ENCODE peak calls at places on chromosome 6, in ten cellular contexts. One of them, this sample, is unnamed. For H3K4me1, the result is how much of the 10 kb centered on the place peaks cover.

GRCh38 chr6:110874880-110875547 is 429 bp downstream of the AMD1 start:
- DNase-seq in right lobe of liver: peak
- DNase-seq in neuronal stem cell: peak
- DNase-seq in spleen: peak
- DNase-seq in small intestine: peak
- DNase-seq in left ventricle myocardium inferior: peak
- DNase-seq in thyroid gland: peak
- DNase-seq in CD8-positive, alpha-beta memory T cell: peak
- DNase-seq in NT2/D1: no peak
- DNase-seq in Peyer's patch: peak
- DNase-seq in this sample: peak

GRCh38 chr6:46016063-46016608 is 476 bp upstream of the CLIC5 start:
- DNase-seq in left ventricle myocardium inferior: no peak
- DNase-seq in CD8-positive, alpha-beta memory T cell: no peak
- DNase-seq in thyroid gland: no peak
- DNase-seq in NT2/D1: no peak
- DNase-seq in right lobe of liver: no peak
- DNase-seq in spleen: no peak
- DNase-seq in small intestine: no peak
- DNase-seq in Peyer's patch: no peak
- DNase-seq in neuronal stem cell: no peak
- DNase-seq in this sample: no peak

GRCh38 chr6:87714093-87714809 is 12.2 kb upstream of the AKIRIN2 start:
- DNase-seq in small intestine: peak
- DNase-seq in Peyer's patch: no peak
- DNase-seq in thyroid gland: no peak
- DNase-seq in NT2/D1: no peak
- DNase-seq in left ventricle myocardium inferior: no peak
- DNase-seq in right lobe of liver: no peak
- DNase-seq in spleen: no peak
- DNase-seq in CD8-positive, alpha-beta memory T cell: no peak
- DNase-seq in neuronal stem cell: no peak
- DNase-seq in this sample: no peak

GRCh38 chr6:142416179-142416578 is 114.4 kb downstream of the ADGRG6 start:
- DNase-seq in Peyer's patch: no peak
- DNase-seq in thyroid gland: no peak
- DNase-seq in NT2/D1: no peak
- DNase-seq in neuronal stem cell: no peak
- DNase-seq in small intestine: no peak
- DNase-seq in CD8-positive, alpha-beta memory T cell: no peak
- DNase-seq in left ventricle myocardium inferior: no peak
- DNase-seq in spleen: no peak
- DNase-seq in right lobe of liver: no peak
- DNase-seq in this sample: no peak

GRCh38 chr6:87078983-87079616 is 15.8 kb downstream of the CGA start:
- DNase-seq in spleen: peak
- DNase-seq in Peyer's patch: peak
- DNase-seq in right lobe of liver: peak
- DNase-seq in neuronal stem cell: peak
- DNase-seq in thyroid gland: peak
- DNase-seq in left ventricle myocardium inferior: peak
- DNase-seq in CD8-positive, alpha-beta memory T cell: peak
- DNase-seq in NT2/D1: peak
- DNase-seq in small intestine: peak
- DNase-seq in this sample: peak

GRCh38 chr6:54860739-54861138 is 14.2 kb downstream of the FAM83B start:
- DNase-seq in thyroid gland: no peak
- DNase-seq in CD8-positive, alpha-beta memory T cell: no peak
- DNase-seq in right lobe of liver: no peak
- DNase-seq in small intestine: no peak
- DNase-seq in left ventricle myocardium inferior: no peak
- DNase-seq in Peyer's patch: no peak
- DNase-seq in NT2/D1: no peak
- DNase-seq in spleen: no peak
- DNase-seq in neuronal stem cell: no peak
- DNase-seq in this sample: no peak

GRCh38 chr6:52423971-52424381 is 3.8 kb downstream of the EFHC1 start:
- DNase-seq in thyroid gland: no peak
- DNase-seq in left ventricle myocardium inferior: no peak
- DNase-seq in Peyer's patch: no peak
- DNase-seq in spleen: no peak
- DNase-seq in small intestine: no peak
- DNase-seq in NT2/D1: no peak
- DNase-seq in right lobe of liver: no peak
- DNase-seq in neuronal stem cell: no peak
- DNase-seq in CD8-positive, alpha-beta memory T cell: no peak
- DNase-seq in this sample: no peak

GRCh38 chr6:168576388-168576787 is 135.4 kb downstream of the SMOC2 start:
- DNase-seq in left ventricle myocardium inferior: no peak
- DNase-seq in right lobe of liver: no peak
- DNase-seq in CD8-positive, alpha-beta memory T cell: no peak
- DNase-seq in Peyer's patch: no peak
- DNase-seq in NT2/D1: no peak
- DNase-seq in thyroid gland: no peak
- DNase-seq in small intestine: no peak
- DNase-seq in spleen: no peak
- DNase-seq in neuronal stem cell: no peak
- DNase-seq in this sample: no peak

GRCh38 chr6:193180-193579 is 99.1 kb upstream of the DUSP22 start:
- DNase-seq in neuronal stem cell: no peak
- DNase-seq in Peyer's patch: no peak
- DNase-seq in CD8-positive, alpha-beta memory T cell: no peak
- DNase-seq in thyroid gland: no peak
- DNase-seq in right lobe of liver: no peak
- DNase-seq in small intestine: no peak
- DNase-seq in NT2/D1: no peak
- DNase-seq in left ventricle myocardium inferior: no peak
- DNase-seq in spleen: no peak
- DNase-seq in this sample: no peak

GRCh38 chr6:191487-192312 is 100.6 kb upstream of the DUSP22 start:
- DNase-seq in small intestine: no peak
- DNase-seq in left ventricle myocardium inferior: no peak
- DNase-seq in Peyer's patch: no peak
- DNase-seq in NT2/D1: no peak
- DNase-seq in spleen: no peak
- DNase-seq in neuronal stem cell: no peak
- DNase-seq in thyroid gland: no peak
- DNase-seq in CD8-positive, alpha-beta memory T cell: no peak
- DNase-seq in right lobe of liver: no peak
- DNase-seq in this sample: no peak

GRCh38 chr6:190596-191395 is 101.5 kb upstream of the DUSP22 start:
- DNase-seq in small intestine: no peak
- DNase-seq in CD8-positive, alpha-beta memory T cell: no peak
- DNase-seq in right lobe of liver: no peak
- DNase-seq in Peyer's patch: peak
- DNase-seq in left ventricle myocardium inferior: no peak
- DNase-seq in thyroid gland: no peak
- DNase-seq in NT2/D1: no peak
- DNase-seq in spleen: no peak
- DNase-seq in neuronal stem cell: no peak
- DNase-seq in this sample: no peak

GRCh38 chr6:193773-194310 is 98.4 kb upstream of the DUSP22 start:
- DNase-seq in left ventricle myocardium inferior: no peak
- DNase-seq in NT2/D1: no peak
- DNase-seq in right lobe of liver: no peak
- DNase-seq in CD8-positive, alpha-beta memory T cell: no peak
- DNase-seq in neuronal stem cell: no peak
- DNase-seq in small intestine: peak
- DNase-seq in spleen: no peak
- DNase-seq in Peyer's patch: no peak
- DNase-seq in thyroid gland: no peak
- DNase-seq in this sample: no peak

DNA sequence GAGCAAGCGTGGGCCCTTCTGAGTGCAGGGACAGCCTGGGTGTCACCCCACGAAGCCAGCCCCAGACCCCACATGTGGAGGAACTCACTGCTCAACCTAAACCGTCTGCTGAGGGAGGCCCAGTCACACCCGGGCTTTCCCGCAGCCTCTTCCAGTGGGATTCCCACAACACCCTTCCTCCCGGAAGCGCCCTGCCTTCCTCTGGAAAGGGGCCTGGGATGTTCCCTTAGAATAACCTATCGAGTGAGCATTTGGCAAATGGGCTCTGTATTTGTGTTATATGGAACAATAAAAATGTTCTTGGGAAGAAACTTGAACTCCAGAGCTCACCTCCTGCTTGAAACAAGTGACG is 100.0 kb upstream of the DUSP22 start:
- DNase-seq in left ventricle myocardium inferior: no peak
- DNase-seq in neuronal stem cell: no peak
- DNase-seq in right lobe of liver: no peak
- DNase-seq in NT2/D1: no peak
- DNase-seq in CD8-positive, alpha-beta memory T cell: no peak
- DNase-seq in thyroid gland: no peak
- DNase-seq in small intestine: no peak
- DNase-seq in Peyer's patch: no peak
- DNase-seq in spleen: no peak
- DNase-seq in this sample: no peak
- H3K4me1 ChIP-seq in left ventricle myocardium inferior: under half
- H3K4me1 ChIP-seq in neuronal stem cell: under half
- H3K4me1 ChIP-seq in right lobe of liver: under half
- H3K4me1 ChIP-seq in NT2/D1: under half
- H3K4me1 ChIP-seq in CD8-positive, alpha-beta memory T cell: half or more
- H3K4me1 ChIP-seq in thyroid gland: under half
- H3K4me1 ChIP-seq in small intestine: under half
- H3K4me1 ChIP-seq in Peyer's patch: under half
- H3K4me1 ChIP-seq in spleen: under half
- H3K4me1 ChIP-seq in this sample: under half

DNA sequence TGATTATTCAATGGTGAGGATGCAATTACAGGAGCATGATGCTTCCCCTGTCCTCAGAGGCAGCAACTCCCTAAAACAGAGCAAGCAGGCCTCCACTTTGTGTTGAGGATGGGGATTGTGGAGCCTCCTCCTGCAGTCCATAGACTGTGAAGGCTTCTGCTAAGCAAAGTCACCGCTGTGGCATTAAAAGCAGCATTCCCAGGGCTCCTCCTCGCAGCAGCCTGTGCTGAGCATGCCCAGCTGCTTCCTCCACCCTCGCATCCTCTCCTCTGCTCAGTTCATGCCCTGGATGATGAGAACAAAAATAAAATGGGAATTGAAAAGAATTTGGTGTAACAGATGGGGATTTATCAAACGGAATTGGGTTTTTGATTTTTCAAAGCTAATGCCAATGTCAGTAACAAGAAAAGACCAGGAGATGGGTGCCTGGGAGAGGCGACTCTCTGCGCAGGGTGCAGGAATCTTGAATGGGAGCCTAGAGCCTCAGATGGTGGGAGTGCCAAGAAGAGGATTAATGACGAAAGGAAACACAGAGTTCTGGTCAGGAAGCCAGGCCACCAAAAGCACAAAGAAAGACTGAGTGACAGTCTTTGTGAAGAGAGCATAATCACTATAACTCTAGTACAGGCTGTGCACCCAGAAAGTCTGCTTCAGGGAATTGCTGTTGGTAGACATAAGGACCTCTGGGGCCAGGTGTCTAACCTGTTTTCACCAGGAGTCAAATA is 347.6 kb downstream of the TPBG start:
- DNase-seq in Peyer's patch: no peak
- DNase-seq in CD8-positive, alpha-beta memory T cell: no peak
- DNase-seq in spleen: no peak
- DNase-seq in NT2/D1: no peak
- DNase-seq in neuronal stem cell: no peak
- DNase-seq in small intestine: no peak
- DNase-seq in thyroid gland: no peak
- DNase-seq in right lobe of liver: no peak
- DNase-seq in left ventricle myocardium inferior: no peak
- DNase-seq in this sample: no peak
- H3K4me3 ChIP-seq in Peyer's patch: no peak
- H3K4me3 ChIP-seq in CD8-positive, alpha-beta memory T cell: no peak
- H3K4me3 ChIP-seq in spleen: no peak
- H3K4me3 ChIP-seq in NT2/D1: no peak
- H3K4me3 ChIP-seq in neuronal stem cell: no peak
- H3K4me3 ChIP-seq in small intestine: no peak
- H3K4me3 ChIP-seq in thyroid gland: no peak
- H3K4me3 ChIP-seq in right lobe of liver: no peak
- H3K4me3 ChIP-seq in left ventricle myocardium inferior: no peak
- H3K4me3 ChIP-seq in this sample: no peak

DNA sequence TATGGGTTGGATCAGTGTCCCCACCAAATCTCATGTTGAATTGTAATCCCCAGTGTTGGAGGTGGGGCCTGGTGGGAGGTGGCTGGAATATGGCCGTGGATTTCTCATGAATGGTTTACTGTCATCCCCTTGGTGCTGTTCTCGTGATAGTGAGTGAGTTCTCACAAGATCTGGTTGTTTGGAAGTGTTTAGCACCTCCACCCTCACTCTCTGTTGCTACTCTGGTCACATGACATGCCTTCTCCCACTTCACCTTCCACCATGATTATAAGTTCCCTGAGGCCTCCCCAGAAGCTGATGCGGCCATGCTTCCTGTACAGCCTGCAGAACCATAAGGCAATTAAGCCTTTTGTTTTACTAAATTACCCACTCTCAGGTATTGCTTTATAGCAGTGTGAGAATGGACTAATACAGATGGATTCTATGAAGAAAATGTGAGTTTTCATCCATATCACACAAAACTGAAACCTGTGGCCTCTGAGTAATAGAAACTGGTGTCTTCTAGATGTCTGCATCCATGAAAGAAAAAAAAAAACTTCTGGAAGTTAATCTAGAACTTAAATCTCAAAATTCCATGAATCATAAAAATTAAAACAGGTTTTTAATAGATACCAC is 39.3 kb downstream of the MBOAT1 start:
- DNase-seq in CD8-positive, alpha-beta memory T cell: no peak
- DNase-seq in neuronal stem cell: no peak
- DNase-seq in right lobe of liver: no peak
- DNase-seq in NT2/D1: no peak
- DNase-seq in thyroid gland: no peak
- DNase-seq in small intestine: no peak
- DNase-seq in left ventricle myocardium inferior: no peak
- DNase-seq in Peyer's patch: no peak
- DNase-seq in spleen: no peak
- DNase-seq in this sample: no peak
- H3K4me1 ChIP-seq in CD8-positive, alpha-beta memory T cell: under half
- H3K4me1 ChIP-seq in neuronal stem cell: under half
- H3K4me1 ChIP-seq in right lobe of liver: under half
- H3K4me1 ChIP-seq in NT2/D1: under half
- H3K4me1 ChIP-seq in thyroid gland: under half
- H3K4me1 ChIP-seq in small intestine: under half
- H3K4me1 ChIP-seq in left ventricle myocardium inferior: under half
- H3K4me1 ChIP-seq in Peyer's patch: under half
- H3K4me1 ChIP-seq in spleen: under half
- H3K4me1 ChIP-seq in this sample: under half

GRCh38 chr6:152982768-152983636 is at the start of gene FBXO5:
- DNase-seq in right lobe of liver: peak
- DNase-seq in NT2/D1: peak
- DNase-seq in small intestine: peak
- DNase-seq in CD8-positive, alpha-beta memory T cell: peak
- DNase-seq in neuronal stem cell: peak
- DNase-seq in left ventricle myocardium inferior: peak
- DNase-seq in spleen: peak
- DNase-seq in Peyer's patch: peak
- DNase-seq in thyroid gland: peak
- DNase-seq in this sample: peak

GRCh38 chr6:152981989-152982767 is 663 bp downstream of the FBXO5 start:
- DNase-seq in spleen: peak
- DNase-seq in small intestine: no peak
- DNase-seq in NT2/D1: no peak
- DNase-seq in right lobe of liver: no peak
- DNase-seq in Peyer's patch: no peak
- DNase-seq in CD8-positive, alpha-beta memory T cell: no peak
- DNase-seq in thyroid gland: peak
- DNase-seq in left ventricle myocardium inferior: no peak
- DNase-seq in neuronal stem cell: no peak
- DNase-seq in this sample: peak

GRCh38 chr6:152981219-152981618 is 1.6 kb downstream of the FBXO5 start:
- DNase-seq in left ventricle myocardium inferior: no peak
- DNase-seq in right lobe of liver: no peak
- DNase-seq in spleen: no peak
- DNase-seq in CD8-positive, alpha-beta memory T cell: no peak
- DNase-seq in neuronal stem cell: no peak
- DNase-seq in Peyer's patch: no peak
- DNase-seq in thyroid gland: no peak
- DNase-seq in small intestine: no peak
- DNase-seq in NT2/D1: no peak
- DNase-seq in this sample: no peak

GRCh38 chr6:152984387-152984872 is 1.6 kb upstream of the FBXO5 start:
- DNase-seq in Peyer's patch: no peak
- DNase-seq in NT2/D1: no peak
- DNase-seq in right lobe of liver: no peak
- DNase-seq in neuronal stem cell: no peak
- DNase-seq in small intestine: peak
- DNase-seq in spleen: no peak
- DNase-seq in left ventricle myocardium inferior: no peak
- DNase-seq in thyroid gland: no peak
- DNase-seq in CD8-positive, alpha-beta memory T cell: no peak
- DNase-seq in this sample: no peak

GRCh38 chr6:152983637-152984386 is 971 bp upstream of the FBXO5 start:
- DNase-seq in spleen: peak
- DNase-seq in left ventricle myocardium inferior: peak
- DNase-seq in CD8-positive, alpha-beta memory T cell: peak
- DNase-seq in Peyer's patch: peak
- DNase-seq in NT2/D1: peak
- DNase-seq in thyroid gland: peak
- DNase-seq in right lobe of liver: peak
- DNase-seq in neuronal stem cell: peak
- DNase-seq in small intestine: peak
- DNase-seq in this sample: peak
- H3K4me3 ChIP-seq in spleen: peak
- H3K4me3 ChIP-seq in left ventricle myocardium inferior: peak
- H3K4me3 ChIP-seq in CD8-positive, alpha-beta memory T cell: peak
- H3K4me3 ChIP-seq in Peyer's patch: peak
- H3K4me3 ChIP-seq in NT2/D1: peak
- H3K4me3 ChIP-seq in thyroid gland: peak
- H3K4me3 ChIP-seq in right lobe of liver: peak
- H3K4me3 ChIP-seq in neuronal stem cell: peak
- H3K4me3 ChIP-seq in small intestine: peak
- H3K4me3 ChIP-seq in this sample: peak

This sample was measured in body of pancreas.